ENCODE peak calls at places on chromosome 7, in seven cellular contexts. One of them, this sample, is unnamed.

GRCh38 chr7:99928994-99929729 is at the start of gene GJC3:
- DNase-seq in aorta: peak
- DNase-seq in heart right ventricle: peak
- DNase-seq in activated CD4-positive, alpha-beta memory T cell treated with anti-CD3 and anti-CD28 coated beads, Interleukin-2, amount 10 ng/mL, durations not matched to agents 7 days and 5 days: peak
- DNase-seq in activated naive CD8-positive, alpha-beta T cell treated with anti-CD3 and anti-CD28 coated beads, Interleukin-2, amount 50 U/mL, for 16 hours: no peak
- DNase-seq in neural progenitor cell: peak
- DNase-seq in NCI-H187: no peak
- DNase-seq in this sample: peak

GRCh38 chr7:549103-549890 is 29.7 kb upstream of the PDGFA start:
- DNase-seq in aorta: no peak
- DNase-seq in heart right ventricle: peak
- DNase-seq in activated CD4-positive, alpha-beta memory T cell treated with anti-CD3 and anti-CD28 coated beads, Interleukin-2, amount 10 ng/mL, durations not matched to agents 7 days and 5 days: no peak
- DNase-seq in activated naive CD8-positive, alpha-beta T cell treated with anti-CD3 and anti-CD28 coated beads, Interleukin-2, amount 50 U/mL, for 16 hours: no peak
- DNase-seq in neural progenitor cell: no peak
- DNase-seq in NCI-H187: no peak
- DNase-seq in this sample: no peak

GRCh38 chr7:158676171-158676840 is 28.3 kb downstream of the NCAPG2 start:
- DNase-seq in aorta: no peak
- DNase-seq in heart right ventricle: no peak
- DNase-seq in activated CD4-positive, alpha-beta memory T cell treated with anti-CD3 and anti-CD28 coated beads, Interleukin-2, amount 10 ng/mL, durations not matched to agents 7 days and 5 days: no peak
- DNase-seq in activated naive CD8-positive, alpha-beta T cell treated with anti-CD3 and anti-CD28 coated beads, Interleukin-2, amount 50 U/mL, for 16 hours: no peak
- DNase-seq in neural progenitor cell: no peak
- DNase-seq in NCI-H187: no peak
- DNase-seq in this sample: no peak

GRCh38 chr7:100886142-100886935 is 3.2 kb downstream of the UFSP1 start:
- DNase-seq in aorta: no peak
- DNase-seq in heart right ventricle: no peak
- DNase-seq in activated CD4-positive, alpha-beta memory T cell treated with anti-CD3 and anti-CD28 coated beads, Interleukin-2, amount 10 ng/mL, durations not matched to agents 7 days and 5 days: no peak
- DNase-seq in activated naive CD8-positive, alpha-beta T cell treated with anti-CD3 and anti-CD28 coated beads, Interleukin-2, amount 50 U/mL, for 16 hours: no peak
- DNase-seq in neural progenitor cell: no peak
- DNase-seq in NCI-H187: no peak
- DNase-seq in this sample: no peak

GRCh38 chr7:2116903-2117680 is 115.7 kb downstream of the MAD1L1 start:
- DNase-seq in aorta: no peak
- DNase-seq in heart right ventricle: peak
- DNase-seq in activated CD4-positive, alpha-beta memory T cell treated with anti-CD3 and anti-CD28 coated beads, Interleukin-2, amount 10 ng/mL, durations not matched to agents 7 days and 5 days: no peak
- DNase-seq in activated naive CD8-positive, alpha-beta T cell treated with anti-CD3 and anti-CD28 coated beads, Interleukin-2, amount 50 U/mL, for 16 hours: no peak
- DNase-seq in neural progenitor cell: no peak
- DNase-seq in NCI-H187: no peak
- DNase-seq in this sample: no peak

GRCh38 chr7:41107938-41108448 is 594.9 kb downstream of the INHBA start:
- DNase-seq in aorta: no peak
- DNase-seq in heart right ventricle: no peak
- DNase-seq in activated CD4-positive, alpha-beta memory T cell treated with anti-CD3 and anti-CD28 coated beads, Interleukin-2, amount 10 ng/mL, durations not matched to agents 7 days and 5 days: no peak
- DNase-seq in activated naive CD8-positive, alpha-beta T cell treated with anti-CD3 and anti-CD28 coated beads, Interleukin-2, amount 50 U/mL, for 16 hours: no peak
- DNase-seq in neural progenitor cell: no peak
- DNase-seq in NCI-H187: no peak
- DNase-seq in this sample: no peak

GRCh38 chr7:66921918-66922486 is 977 bp downstream of the TMEM248 start:
- DNase-seq in aorta: no peak
- DNase-seq in heart right ventricle: no peak
- DNase-seq in activated CD4-positive, alpha-beta memory T cell treated with anti-CD3 and anti-CD28 coated beads, Interleukin-2, amount 10 ng/mL, durations not matched to agents 7 days and 5 days: peak
- DNase-seq in activated naive CD8-positive, alpha-beta T cell treated with anti-CD3 and anti-CD28 coated beads, Interleukin-2, amount 50 U/mL, for 16 hours: no peak
- DNase-seq in neural progenitor cell: peak
- DNase-seq in NCI-H187: no peak
- DNase-seq in this sample: no peak

GRCh38 chr7:83749495-83749894 is 100.6 kb upstream of the SEMA3E start:
- DNase-seq in aorta: no peak
- DNase-seq in heart right ventricle: no peak
- DNase-seq in activated CD4-positive, alpha-beta memory T cell treated with anti-CD3 and anti-CD28 coated beads, Interleukin-2, amount 10 ng/mL, durations not matched to agents 7 days and 5 days: no peak
- DNase-seq in activated naive CD8-positive, alpha-beta T cell treated with anti-CD3 and anti-CD28 coated beads, Interleukin-2, amount 50 U/mL, for 16 hours: no peak
- DNase-seq in neural progenitor cell: no peak
- DNase-seq in NCI-H187: no peak
- DNase-seq in this sample: no peak

GRCh38 chr7:6435486-6436384 is 12.0 kb downstream of the DAGLB start:
- DNase-seq in aorta: peak
- DNase-seq in heart right ventricle: peak
- DNase-seq in activated CD4-positive, alpha-beta memory T cell treated with anti-CD3 and anti-CD28 coated beads, Interleukin-2, amount 10 ng/mL, durations not matched to agents 7 days and 5 days: peak
- DNase-seq in activated naive CD8-positive, alpha-beta T cell treated with anti-CD3 and anti-CD28 coated beads, Interleukin-2, amount 50 U/mL, for 16 hours: peak
- DNase-seq in neural progenitor cell: peak
- DNase-seq in NCI-H187: peak
- DNase-seq in this sample: peak

GRCh38 chr7:13897825-13898224 is 91.6 kb downstream of the ETV1 start:
- DNase-seq in aorta: no peak
- DNase-seq in heart right ventricle: no peak
- DNase-seq in activated CD4-positive, alpha-beta memory T cell treated with anti-CD3 and anti-CD28 coated beads, Interleukin-2, amount 10 ng/mL, durations not matched to agents 7 days and 5 days: no peak
- DNase-seq in activated naive CD8-positive, alpha-beta T cell treated with anti-CD3 and anti-CD28 coated beads, Interleukin-2, amount 50 U/mL, for 16 hours: no peak
- DNase-seq in neural progenitor cell: no peak
- DNase-seq in NCI-H187: no peak
- DNase-seq in this sample: no peak

GRCh38 chr7:73827568-73828106 is 3.2 kb upstream of the CLDN4 start:
- DNase-seq in aorta: no peak
- DNase-seq in heart right ventricle: no peak
- DNase-seq in activated CD4-positive, alpha-beta memory T cell treated with anti-CD3 and anti-CD28 coated beads, Interleukin-2, amount 10 ng/mL, durations not matched to agents 7 days and 5 days: no peak
- DNase-seq in activated naive CD8-positive, alpha-beta T cell treated with anti-CD3 and anti-CD28 coated beads, Interleukin-2, amount 50 U/mL, for 16 hours: no peak
- DNase-seq in neural progenitor cell: no peak
- DNase-seq in NCI-H187: peak
- DNase-seq in this sample: peak

GRCh38 chr7:69510114-69510513 is 88.2 kb upstream of the AUTS2 start:
- DNase-seq in aorta: no peak
- DNase-seq in heart right ventricle: no peak
- DNase-seq in activated CD4-positive, alpha-beta memory T cell treated with anti-CD3 and anti-CD28 coated beads, Interleukin-2, amount 10 ng/mL, durations not matched to agents 7 days and 5 days: no peak
- DNase-seq in activated naive CD8-positive, alpha-beta T cell treated with anti-CD3 and anti-CD28 coated beads, Interleukin-2, amount 50 U/mL, for 16 hours: no peak
- DNase-seq in neural progenitor cell: no peak
- DNase-seq in NCI-H187: no peak
- DNase-seq in this sample: no peak

GRCh38 chr7:131203291-131203976 is 124.2 kb upstream of the MKLN1 start:
- DNase-seq in aorta: no peak
- DNase-seq in heart right ventricle: no peak
- DNase-seq in activated CD4-positive, alpha-beta memory T cell treated with anti-CD3 and anti-CD28 coated beads, Interleukin-2, amount 10 ng/mL, durations not matched to agents 7 days and 5 days: no peak
- DNase-seq in activated naive CD8-positive, alpha-beta T cell treated with anti-CD3 and anti-CD28 coated beads, Interleukin-2, amount 50 U/mL, for 16 hours: no peak
- DNase-seq in neural progenitor cell: no peak
- DNase-seq in NCI-H187: no peak
- DNase-seq in this sample: no peak

GRCh38 chr7:32879460-32879859 is 12.1 kb downstream of the KBTBD2 start:
- DNase-seq in aorta: no peak
- DNase-seq in heart right ventricle: no peak
- DNase-seq in activated CD4-positive, alpha-beta memory T cell treated with anti-CD3 and anti-CD28 coated beads, Interleukin-2, amount 10 ng/mL, durations not matched to agents 7 days and 5 days: no peak
- DNase-seq in activated naive CD8-positive, alpha-beta T cell treated with anti-CD3 and anti-CD28 coated beads, Interleukin-2, amount 50 U/mL, for 16 hours: no peak
- DNase-seq in neural progenitor cell: no peak
- DNase-seq in NCI-H187: no peak
- DNase-seq in this sample: no peak

GRCh38 chr7:135943266-135943889 is 33.8 kb downstream of the MTPN start:
- DNase-seq in aorta: no peak
- DNase-seq in heart right ventricle: no peak
- DNase-seq in activated CD4-positive, alpha-beta memory T cell treated with anti-CD3 and anti-CD28 coated beads, Interleukin-2, amount 10 ng/mL, durations not matched to agents 7 days and 5 days: no peak
- DNase-seq in activated naive CD8-positive, alpha-beta T cell treated with anti-CD3 and anti-CD28 coated beads, Interleukin-2, amount 50 U/mL, for 16 hours: no peak
- DNase-seq in neural progenitor cell: no peak
- DNase-seq in NCI-H187: no peak
- DNase-seq in this sample: no peak

GRCh38 chr7:14351167-14351566 is 361.7 kb upstream of the ETV1 start:
- DNase-seq in aorta: no peak
- DNase-seq in heart right ventricle: peak
- DNase-seq in activated CD4-positive, alpha-beta memory T cell treated with anti-CD3 and anti-CD28 coated beads, Interleukin-2, amount 10 ng/mL, durations not matched to agents 7 days and 5 days: no peak
- DNase-seq in activated naive CD8-positive, alpha-beta T cell treated with anti-CD3 and anti-CD28 coated beads, Interleukin-2, amount 50 U/mL, for 16 hours: no peak
- DNase-seq in neural progenitor cell: peak
- DNase-seq in NCI-H187: no peak
- DNase-seq in this sample: no peak

GRCh38 chr7:78742694-78743093 is 710.8 kb downstream of the MAGI2 start:
- DNase-seq in aorta: no peak
- DNase-seq in heart right ventricle: no peak
- DNase-seq in activated CD4-positive, alpha-beta memory T cell treated with anti-CD3 and anti-CD28 coated beads, Interleukin-2, amount 10 ng/mL, durations not matched to agents 7 days and 5 days: no peak
- DNase-seq in activated naive CD8-positive, alpha-beta T cell treated with anti-CD3 and anti-CD28 coated beads, Interleukin-2, amount 50 U/mL, for 16 hours: no peak
- DNase-seq in neural progenitor cell: no peak
- DNase-seq in NCI-H187: no peak
- DNase-seq in this sample: peak

GRCh38 chr7:153564391-153564790 is 487.8 kb upstream of the DPP6 start:
- DNase-seq in aorta: no peak
- DNase-seq in heart right ventricle: no peak
- DNase-seq in activated CD4-positive, alpha-beta memory T cell treated with anti-CD3 and anti-CD28 coated beads, Interleukin-2, amount 10 ng/mL, durations not matched to agents 7 days and 5 days: no peak
- DNase-seq in activated naive CD8-positive, alpha-beta T cell treated with anti-CD3 and anti-CD28 coated beads, Interleukin-2, amount 50 U/mL, for 16 hours: no peak
- DNase-seq in neural progenitor cell: no peak
- DNase-seq in NCI-H187: no peak
- DNase-seq in this sample: no peak

GRCh38 chr7:34430456-34430855 is 227.6 kb upstream of the NPSR1 start:
- DNase-seq in aorta: no peak
- DNase-seq in heart right ventricle: no peak
- DNase-seq in activated CD4-positive, alpha-beta memory T cell treated with anti-CD3 and anti-CD28 coated beads, Interleukin-2, amount 10 ng/mL, durations not matched to agents 7 days and 5 days: no peak
- DNase-seq in activated naive CD8-positive, alpha-beta T cell treated with anti-CD3 and anti-CD28 coated beads, Interleukin-2, amount 50 U/mL, for 16 hours: no peak
- DNase-seq in neural progenitor cell: peak
- DNase-seq in NCI-H187: no peak
- DNase-seq in this sample: peak

GRCh38 chr7:7702826-7703225 is 15.6 kb downstream of the RPA3 start:
- DNase-seq in aorta: no peak
- DNase-seq in heart right ventricle: no peak
- DNase-seq in activated CD4-positive, alpha-beta memory T cell treated with anti-CD3 and anti-CD28 coated beads, Interleukin-2, amount 10 ng/mL, durations not matched to agents 7 days and 5 days: no peak
- DNase-seq in activated naive CD8-positive, alpha-beta T cell treated with anti-CD3 and anti-CD28 coated beads, Interleukin-2, amount 50 U/mL, for 16 hours: no peak
- DNase-seq in neural progenitor cell: no peak
- DNase-seq in NCI-H187: no peak
- DNase-seq in this sample: no peak

GRCh38 chr7:2299853-2300512 is 14.3 kb downstream of the SNX8 start:
- DNase-seq in aorta: no peak
- DNase-seq in heart right ventricle: no peak
- DNase-seq in activated CD4-positive, alpha-beta memory T cell treated with anti-CD3 and anti-CD28 coated beads, Interleukin-2, amount 10 ng/mL, durations not matched to agents 7 days and 5 days: no peak
- DNase-seq in activated naive CD8-positive, alpha-beta T cell treated with anti-CD3 and anti-CD28 coated beads, Interleukin-2, amount 50 U/mL, for 16 hours: no peak
- DNase-seq in neural progenitor cell: no peak
- DNase-seq in NCI-H187: no peak
- DNase-seq in this sample: no peak

GRCh38 chr7:81079736-81080135 is 160.9 kb upstream of the SEMA3C start:
- DNase-seq in aorta: no peak
- DNase-seq in heart right ventricle: no peak
- DNase-seq in activated CD4-positive, alpha-beta memory T cell treated with anti-CD3 and anti-CD28 coated beads, Interleukin-2, amount 10 ng/mL, durations not matched to agents 7 days and 5 days: no peak
- DNase-seq in activated naive CD8-positive, alpha-beta T cell treated with anti-CD3 and anti-CD28 coated beads, Interleukin-2, amount 50 U/mL, for 16 hours: no peak
- DNase-seq in neural progenitor cell: no peak
- DNase-seq in NCI-H187: no peak
- DNase-seq in this sample: no peak

GRCh38 chr7:148563583-148564274 is 26.8 kb upstream of the C7orf33 start:
- DNase-seq in aorta: no peak
- DNase-seq in heart right ventricle: no peak
- DNase-seq in activated CD4-positive, alpha-beta memory T cell treated with anti-CD3 and anti-CD28 coated beads, Interleukin-2, amount 10 ng/mL, durations not matched to agents 7 days and 5 days: no peak
- DNase-seq in activated naive CD8-positive, alpha-beta T cell treated with anti-CD3 and anti-CD28 coated beads, Interleukin-2, amount 50 U/mL, for 16 hours: no peak
- DNase-seq in neural progenitor cell: no peak
- DNase-seq in NCI-H187: no peak
- DNase-seq in this sample: no peak

GRCh38 chr7:31336202-31337035 is 4.1 kb downstream of the NEUROD6 start:
- DNase-seq in aorta: no peak
- DNase-seq in heart right ventricle: no peak
- DNase-seq in activated CD4-positive, alpha-beta memory T cell treated with anti-CD3 and anti-CD28 coated beads, Interleukin-2, amount 10 ng/mL, durations not matched to agents 7 days and 5 days: no peak
- DNase-seq in activated naive CD8-positive, alpha-beta T cell treated with anti-CD3 and anti-CD28 coated beads, Interleukin-2, amount 50 U/mL, for 16 hours: no peak
- DNase-seq in neural progenitor cell: peak
- DNase-seq in NCI-H187: no peak
- DNase-seq in this sample: peak

GRCh38 chr7:105163718-105164117 is 149.7 kb downstream of the KMT2E start:
- DNase-seq in aorta: no peak
- DNase-seq in heart right ventricle: no peak
- DNase-seq in activated CD4-positive, alpha-beta memory T cell treated with anti-CD3 and anti-CD28 coated beads, Interleukin-2, amount 10 ng/mL, durations not matched to agents 7 days and 5 days: no peak
- DNase-seq in activated naive CD8-positive, alpha-beta T cell treated with anti-CD3 and anti-CD28 coated beads, Interleukin-2, amount 50 U/mL, for 16 hours: no peak
- DNase-seq in neural progenitor cell: no peak
- DNase-seq in NCI-H187: no peak
- DNase-seq in this sample: no peak

GRCh38 chr7:108079291-108080057 is 50.7 kb downstream of the LAMB4 start:
- DNase-seq in aorta: no peak
- DNase-seq in heart right ventricle: no peak
- DNase-seq in activated CD4-positive, alpha-beta memory T cell treated with anti-CD3 and anti-CD28 coated beads, Interleukin-2, amount 10 ng/mL, durations not matched to agents 7 days and 5 days: no peak
- DNase-seq in activated naive CD8-positive, alpha-beta T cell treated with anti-CD3 and anti-CD28 coated beads, Interleukin-2, amount 50 U/mL, for 16 hours: no peak
- DNase-seq in neural progenitor cell: no peak
- DNase-seq in NCI-H187: no peak
- DNase-seq in this sample: no peak

GRCh38 chr7:133478591-133479135 is 225.8 kb downstream of the EXOC4 start:
- DNase-seq in aorta: no peak
- DNase-seq in heart right ventricle: no peak
- DNase-seq in activated CD4-positive, alpha-beta memory T cell treated with anti-CD3 and anti-CD28 coated beads, Interleukin-2, amount 10 ng/mL, durations not matched to agents 7 days and 5 days: no peak
- DNase-seq in activated naive CD8-positive, alpha-beta T cell treated with anti-CD3 and anti-CD28 coated beads, Interleukin-2, amount 50 U/mL, for 16 hours: no peak
- DNase-seq in neural progenitor cell: no peak
- DNase-seq in NCI-H187: peak
- DNase-seq in this sample: no peak